ENCODE peak calls at places on chromosomes 16 and 17, in nine cellular contexts. N, W, K, Y, F, P, S, R and M are unnamed samples.
A peak's percentile ranks its signal among the peaks of the same experiment; 100 is the strongest.

GRCh38 chr16:1070084-1070987 is 2.2 kb upstream of the SSTR5 start:
- DNase-seq in K (no peak), P (no peak), W (no peak), F (no peak), R (no peak), Y (no peak), S (no peak), N (no peak), M (no peak)

GRCh38 chr17:34584805-34585416 is 5.5 kb downstream of the TMEM132E start:
- DNase-seq in F (no peak), S (no peak), N (no peak), P (no peak), K (no peak), R (peak; percentile 28), Y (peak; percentile 14), W (peak; percentile 2), M (no peak)

GRCh38 chr17:57701121-57701520 is 44.0 kb downstream of the CCDC182 start:
- DNase-seq in N (no peak), Y (no peak), R (no peak), F (no peak), W (no peak), P (no peak), S (no peak), K (no peak), M (no peak)

GRCh38 chr17:77212833-77213777 is 72.3 kb downstream of the SEC14L1 start:
- DNase-seq in N (no peak), R (no peak), F (no peak), P (no peak), K (no peak), Y (no peak), W (no peak), S (no peak), M (no peak)

GRCh38 chr17:40317345-40317873 is 8.4 kb downstream of the RARA start:
- DNase-seq in F (peak; percentile 78), Y (peak; percentile 71), N (no peak), K (peak; percentile 67), S (no peak), P (no peak), R (peak; percentile 86), W (peak; percentile 70), M (peak; percentile 73)

GRCh38 chr17:22514767-22515320 is 822.5 kb downstream of the KCNJ18 start:
- DNase-seq in R (no peak), F (no peak), P (no peak), S (no peak), K (no peak), N (no peak), Y (no peak), W (no peak), M (no peak)

GRCh38 chr17:76714822-76715461 is 4.2 kb upstream of the MXRA7 start:
- DNase-seq in S (peak; percentile 68), P (no peak), N (no peak), F (peak; percentile 73), R (peak; percentile 57), Y (no peak), K (peak; percentile 64), W (peak; percentile 59), M (peak; percentile 90)

GRCh38 chr16:85863384-85863774 is 35.6 kb upstream of the IRF8 start:
- DNase-seq in W (no peak), P (no peak), S (no peak), K (no peak), Y (peak; percentile 41), N (no peak), F (no peak), R (no peak), M (no peak)

GRCh38 chr16:56041556-56042140 is 149.6 kb upstream of the GNAO1 start:
- DNase-seq in R (peak; percentile 36), Y (no peak), F (peak; percentile 71), S (peak; percentile 28), K (peak; percentile 33), P (no peak), W (no peak), N (no peak), M (peak; percentile 42)

GRCh38 chr17:21002309-21003006 is 40.4 kb downstream of the USP22 start:
- DNase-seq in R (no peak), Y (no peak), K (no peak), S (no peak), W (no peak), F (no peak), P (no peak), N (no peak), M (no peak)

GRCh38 chr17:61225178-61225577 is 174.5 kb upstream of the TBX2 start:
- DNase-seq in F (no peak), W (no peak), R (no peak), P (no peak), N (no peak), Y (no peak), S (no peak), K (no peak), M (no peak)

GRCh38 chr16:88533945-88534641 is 36.1 kb upstream of the ZC3H18 start:
- DNase-seq in K (peak; percentile 96), P (no peak), W (peak; percentile 45), Y (peak; percentile 48), R (peak; percentile 76), N (peak; percentile 28), F (peak; percentile 74), S (peak; percentile 15), M (peak; percentile 80)

GRCh38 chr17:17506893-17507464 is 10.8 kb upstream of the RASD1 start:
- DNase-seq in Y (no peak), P (no peak), F (no peak), N (no peak), K (no peak), R (no peak), W (no peak), S (no peak), M (no peak)

GRCh38 chr17:10824874-10825273 is 13.0 kb downstream of the PIRT start:
- DNase-seq in F (no peak), S (no peak), W (no peak), R (no peak), P (no peak), Y (no peak), K (no peak), N (no peak), M (no peak)

GRCh38 chr16:52450906-52451305 is 96.0 kb downstream of the TOX3 start:
- DNase-seq in S (no peak), N (no peak), W (no peak), P (no peak), F (no peak), K (no peak), R (no peak), Y (no peak), M (no peak)

GRCh38 chr17:77257169-77257568 is 116.4 kb downstream of the SEC14L1 start:
- DNase-seq in F (no peak), R (no peak), P (no peak), Y (no peak), K (no peak), N (no peak), S (no peak), W (no peak), M (no peak)

GRCh38 chr17:43740541-43740940 is 18.1 kb downstream of the SOST start:
- DNase-seq in R (no peak), N (no peak), S (no peak), F (no peak), W (peak; percentile 59), P (no peak), K (no peak), Y (peak; percentile 65), M (no peak)

GRCh38 chr16:78460428-78460827 is 361.0 kb downstream of the WWOX start:
- DNase-seq in Y (no peak), W (no peak), R (peak; percentile 14), P (no peak), F (no peak), N (no peak), K (no peak), S (no peak), M (no peak)

GRCh38 chr16:50677351-50677750 is 3.8 kb downstream of the SNX20 start:
- DNase-seq in F (peak; percentile 40), W (no peak), Y (no peak), S (no peak), R (no peak), P (no peak), N (no peak), K (no peak), M (no peak)
- TF ChIP-seq CTCF in F (peak; percentile 84), W (peak; percentile 6), Y (no peak), S (peak; percentile 39), R (peak; percentile 10), P (peak; percentile 15), N (peak; percentile 21), K (peak; percentile 27), M (peak; percentile 82)

GRCh38 chr17:66910651-66911285 is 53.7 kb upstream of the CACNG4 start:
- DNase-seq in S (no peak), P (no peak), N (no peak), Y (no peak), W (no peak), R (no peak), F (no peak), K (no peak), M (no peak)

GRCh38 chr17:66918896-66919295 is 45.6 kb upstream of the CACNG4 start:
- DNase-seq in N (no peak), P (no peak), Y (no peak), F (no peak), K (no peak), W (no peak), S (no peak), R (no peak), M (no peak)

GRCh38 chr17:66915792-66916191 is 48.7 kb upstream of the CACNG4 start:
- DNase-seq in F (no peak), N (no peak), Y (no peak), S (no peak), W (no peak), P (no peak), K (no peak), R (no peak), M (no peak)

GRCh38 chr17:66916946-66917345 is 47.6 kb upstream of the CACNG4 start:
- DNase-seq in R (no peak), N (no peak), P (no peak), K (no peak), Y (no peak), W (no peak), F (no peak), S (no peak), M (no peak)

DNA sequence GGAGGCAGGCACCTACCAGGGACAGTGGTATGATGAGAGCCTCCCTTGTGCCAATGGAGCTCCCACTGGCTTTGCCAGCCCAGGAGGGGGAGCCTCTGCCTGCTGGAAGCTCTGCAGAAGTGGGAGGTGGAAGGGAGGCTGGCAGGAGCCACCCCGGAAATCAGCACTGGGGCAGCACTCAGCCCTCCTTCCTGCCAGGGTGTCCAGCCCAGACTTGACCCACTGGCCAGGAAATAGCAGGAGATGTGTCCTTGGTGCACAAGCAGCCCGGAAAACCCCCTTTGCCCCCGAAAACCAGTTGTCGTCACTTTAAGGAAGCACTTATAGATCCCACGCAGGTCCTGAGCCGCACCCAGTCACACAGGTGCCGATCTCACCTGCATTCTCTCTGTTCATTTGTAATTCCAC is 49.3 kb upstream of the CACNG4 start:
- DNase-seq in P (no peak), K (no peak), Y (no peak), W (no peak), R (peak; percentile 65), F (peak; percentile 43), S (no peak), N (no peak), M (no peak)
- TF ChIP-seq CTCF in P (no peak), K (no peak), Y (no peak), W (peak; percentile 36), R (peak; percentile 47), F (no peak), S (no peak), N (peak; percentile 19), M (no peak)

GRCh38 chr16:89560413-89561194 is at the start of gene RPL13:
- DNase-seq in R (peak; percentile 96), P (peak; percentile 82), F (peak; percentile 92), Y (peak; percentile 95), N (peak; percentile 87), S (peak; percentile 84), K (peak; percentile 98), W (peak; percentile 94), M (peak; percentile 96)
- TF ChIP-seq CTCF in R (no peak), P (no peak), F (no peak), Y (no peak), N (no peak), S (no peak), K (no peak), W (peak; percentile 6), M (no peak)

GRCh38 chr17:63918305-63918704 is 334 bp downstream of the GH1 start:
- DNase-seq in K (no peak), R (peak; percentile 26), N (no peak), F (peak; percentile 61), W (no peak), S (no peak), P (no peak), Y (no peak), M (no peak)
- TF ChIP-seq CTCF in K (no peak), R (no peak), N (no peak), F (no peak), W (no peak), S (no peak), P (no peak), Y (no peak), M (no peak)